ENCODE peak calls at places on chromosomes 5 and 9, in four cellular contexts. E, M, S and G are unnamed samples.
A peak's percentile ranks its signal among the peaks of the same experiment; 100 is the strongest.

GRCh38 chr9:124078641-124079040 is 67.1 kb downstream of the LHX2 start:
- DNase-seq in E (no peak), M (peak; percentile 64), S (no peak), G (no peak)

GRCh38 chr5:42858031-42858643 is 46.4 kb upstream of the SELENOP start:
- DNase-seq in E (peak; percentile 44), M (no peak), S (no peak), G (no peak)

GRCh38 chr9:27600254-27600653 is 27.0 kb upstream of the C9orf72 start:
- DNase-seq in E (no peak), M (no peak), S (no peak), G (no peak)

GRCh38 chr9:13111778-13112177 is 167.7 kb downstream of the MPDZ start:
- DNase-seq in E (no peak), M (no peak), S (no peak), G (no peak)

GRCh38 chr9:121698627-121699270 is 47.3 kb downstream of the DAB2IP start:
- DNase-seq in E (no peak), M (no peak), S (no peak), G (peak; percentile 67)

GRCh38 chr5:124996023-124996763 is 249.8 kb upstream of the ZNF608 start:
- DNase-seq in E (no peak), M (no peak), S (no peak), G (no peak)

GRCh38 chr9:14846871-14847311 is 63.3 kb downstream of the FREM1 start:
- DNase-seq in E (no peak), M (peak; percentile 4), S (peak; percentile 68), G (peak; percentile 22)

GRCh38 chr9:68780377-68780707 is 75.3 kb downstream of the PIP5K1B start:
- DNase-seq in E (no peak), M (no peak), S (no peak), G (no peak)

GRCh38 chr9:135674977-135675376 is 11.9 kb downstream of the LCN9 start:
- DNase-seq in E (no peak), M (no peak), S (peak; percentile 23), G (no peak)

GRCh38 chr5:119311688-119312087 is 44.1 kb upstream of the TNFAIP8 start:
- DNase-seq in E (no peak), M (no peak), S (no peak), G (no peak)

GRCh38 chr5:132483101-132483500 is 7.5 kb downstream of the IRF1 start:
- DNase-seq in E (no peak), M (no peak), S (no peak), G (no peak)

GRCh38 chr9:20462410-20462809 is 159.9 kb downstream of the MLLT3 start:
- DNase-seq in E (no peak), M (no peak), S (no peak), G (no peak)
- TF ChIP-seq CTCF in E (no peak), M (peak; percentile 19), S (no peak), G (peak; percentile 19)

GRCh38 chr5:142317173-142317572 is 7.6 kb downstream of the SPRY4 start:
- DNase-seq in E (no peak), M (no peak), S (no peak), G (no peak)

GRCh38 chr5:142316051-142316450 is 8.8 kb downstream of the SPRY4 start:
- DNase-seq in E (no peak), M (peak; percentile 49), S (no peak), G (no peak)

GRCh38 chr5:142319105-142319504 is 5.7 kb downstream of the SPRY4 start:
- DNase-seq in E (no peak), M (no peak), S (no peak), G (no peak)

GRCh38 chr5:142316681-142317080 is 8.1 kb downstream of the SPRY4 start:
- DNase-seq in E (no peak), M (no peak), S (no peak), G (no peak)

DNA sequence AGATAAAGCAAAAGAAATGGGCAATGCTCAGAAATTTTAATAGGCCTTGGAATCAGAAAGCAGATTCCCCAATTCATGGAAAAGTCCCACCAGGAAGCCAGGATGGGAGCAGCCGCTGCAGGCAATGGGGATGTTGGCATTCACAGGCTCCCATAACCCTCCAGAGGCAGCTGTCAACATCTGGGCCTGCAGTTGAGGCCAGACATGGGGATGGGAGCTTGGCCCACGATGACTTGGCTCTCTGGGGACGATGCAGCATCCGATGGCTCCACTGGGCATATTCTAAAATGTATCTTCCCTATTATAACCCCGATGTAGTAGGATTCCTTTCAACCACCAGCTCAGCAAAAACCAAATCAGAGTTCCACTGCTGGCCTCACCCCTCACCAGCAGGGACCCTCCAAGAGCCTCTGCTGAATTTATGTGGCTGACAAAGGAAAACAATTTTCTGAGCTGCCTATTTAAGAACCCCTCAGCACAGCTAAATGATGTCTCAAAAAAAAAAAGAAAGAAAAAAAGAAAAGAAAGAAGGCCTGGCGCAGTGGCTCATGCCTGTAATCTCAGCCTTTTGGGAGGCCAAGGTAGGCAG is 7.1 kb downstream of the SPRY4 start:
- DNase-seq in E (no peak), M (no peak), S (no peak), G (no peak)
- TF ChIP-seq CTCF in E (no peak), M (peak; percentile 60), S (peak; percentile 12), G (peak; percentile 20)

GRCh38 chr9:84554069-84554659 is 115.4 kb upstream of the NTRK2 start:
- DNase-seq in E (no peak), M (no peak), S (no peak), G (no peak)
- TF ChIP-seq CTCF in E (no peak), M (no peak), S (no peak), G (no peak)

GRCh38 chr9:78295731-78296130 is 1.2 kb upstream of the PSAT1 start:
- DNase-seq in E (no peak), M (no peak), S (no peak), G (no peak)

GRCh38 chr9:78296208-78296892 is 575 bp upstream of the PSAT1 start:
- DNase-seq in E (peak; percentile 24), M (peak; percentile 25), S (peak; percentile 62), G (no peak)

GRCh38 chr9:78298046-78298511 is 1.2 kb downstream of the PSAT1 start:
- DNase-seq in E (no peak), M (no peak), S (no peak), G (no peak)

GRCh38 chr9:78297672-78297961 is 692 bp downstream of the PSAT1 start:
- DNase-seq in E (no peak), M (no peak), S (no peak), G (no peak)

GRCh38 chr9:78296893-78297671 is at the start of gene PSAT1:
- DNase-seq in E (peak; percentile 73), M (peak; percentile 97), S (peak; percentile 88), G (peak; percentile 80)
- TF ChIP-seq CTCF in E (no peak), M (peak; percentile 18), S (no peak), G (peak; percentile 13)